ENCODE peak calls at places on chromosome 17, in six cellular contexts. O is tibial artery; M is CD4-positive, CD25-positive, alpha-beta regulatory T cell; L is NB4; V is small intestine; P is astrocyte of the cerebellum. A is an unnamed sample.

GRCh38 chr17:77861133-77861695 is 97.3 kb upstream of the TNRC6C start:
- DNase-seq in O (no peak), M (no peak), L (no peak), V (no peak), P (no peak), A (no peak)

GRCh38 chr17:73586921-73587680 is 57.1 kb downstream of the SDK2 start:
- DNase-seq in O (no peak), M (no peak), L (peak), V (peak), P (no peak), A (no peak)

GRCh38 chr17:2803971-2804370 is 7.7 kb downstream of the RAP1GAP2 start:
- DNase-seq in O (no peak), M (no peak), L (no peak), V (no peak), P (no peak), A (no peak)

GRCh38 chr17:41734949-41735313 is 488 bp upstream of the HAP1 start:
- DNase-seq in O (no peak), M (no peak), L (no peak), V (no peak), P (no peak), A (no peak)

GRCh38 chr17:58084317-58084981 is 1.2 kb downstream of the DYNLL2 start:
- DNase-seq in O (peak), M (peak), L (peak), V (peak), P (no peak), A (peak)

GRCh38 chr17:18139092-18139491 is 30.5 kb downstream of the MYO15A start:
- DNase-seq in O (no peak), M (no peak), L (no peak), V (no peak), P (no peak), A (no peak)

GRCh38 chr17:14471052-14471451 is 170.2 kb downstream of the HS3ST3B1 start:
- DNase-seq in O (no peak), M (no peak), L (no peak), V (peak), P (no peak), A (no peak)

GRCh38 chr17:41772218-41772585 is 14.3 kb downstream of the JUP start:
- DNase-seq in O (no peak), M (no peak), L (no peak), V (peak), P (no peak), A (no peak)

GRCh38 chr17:67779098-67779672 is 46.1 kb upstream of the BPTF start:
- DNase-seq in O (no peak), M (no peak), L (peak), V (peak), P (peak), A (peak)

DNA sequence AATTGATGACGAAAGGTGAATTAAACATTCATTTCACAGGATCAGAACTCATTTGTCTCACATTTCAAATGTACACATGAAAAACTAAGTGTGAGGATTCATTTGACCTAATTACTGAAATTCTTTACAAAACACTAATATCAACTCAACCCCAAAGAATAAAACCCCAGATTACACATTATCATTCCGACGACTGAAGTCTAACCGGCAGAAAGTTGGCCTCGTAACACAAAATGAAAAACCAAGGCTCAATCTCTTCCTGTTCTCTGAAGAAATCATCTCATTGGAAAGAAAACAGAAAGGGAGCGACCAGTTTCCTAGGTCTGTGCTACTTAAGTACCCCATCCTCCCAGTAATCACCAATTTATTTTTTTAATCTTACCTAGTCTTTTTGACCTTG is 1.8 kb downstream of the JPT1 start:
- DNase-seq in O (no peak), M (no peak), L (no peak), V (no peak), P (no peak), A (no peak)
- H3K4me3 ChIP-seq in O (no peak), M (peak), L (peak), V (peak), P (peak), A (peak)

GRCh38 chr17:32802306-32802705 is 74.6 kb downstream of the MYO1D start:
- DNase-seq in O (no peak), M (no peak), L (no peak), V (no peak), P (no peak), A (no peak)

GRCh38 chr17:32801193-32801592 is 75.7 kb downstream of the MYO1D start:
- DNase-seq in O (no peak), M (no peak), L (no peak), V (no peak), P (no peak), A (no peak)

GRCh38 chr17:32795339-32795979 is 81.5 kb downstream of the MYO1D start:
- DNase-seq in O (no peak), M (no peak), L (peak), V (peak), P (no peak), A (no peak)

GRCh38 chr17:32801641-32802040 is 75.3 kb downstream of the MYO1D start:
- DNase-seq in O (no peak), M (no peak), L (no peak), V (no peak), P (no peak), A (no peak)

GRCh38 chr17:32798938-32799337 is 78.0 kb downstream of the MYO1D start:
- DNase-seq in O (no peak), M (no peak), L (no peak), V (no peak), P (no peak), A (no peak)
- H3K4me3 ChIP-seq in O (no peak), M (no peak), L (no peak), V (no peak), P (no peak), A (no peak)

GRCh38 chr17:6376901-6377300 is 58.0 kb downstream of the AIPL1 start:
- DNase-seq in O (no peak), M (no peak), L (no peak), V (no peak), P (no peak), A (no peak)

GRCh38 chr17:6377906-6378305 is 57.0 kb downstream of the AIPL1 start:
- DNase-seq in O (no peak), M (no peak), L (no peak), V (no peak), P (no peak), A (no peak)

GRCh38 chr17:6374271-6374691 is 60.6 kb downstream of the AIPL1 start:
- DNase-seq in O (no peak), M (no peak), L (no peak), V (no peak), P (no peak), A (no peak)

DNA sequence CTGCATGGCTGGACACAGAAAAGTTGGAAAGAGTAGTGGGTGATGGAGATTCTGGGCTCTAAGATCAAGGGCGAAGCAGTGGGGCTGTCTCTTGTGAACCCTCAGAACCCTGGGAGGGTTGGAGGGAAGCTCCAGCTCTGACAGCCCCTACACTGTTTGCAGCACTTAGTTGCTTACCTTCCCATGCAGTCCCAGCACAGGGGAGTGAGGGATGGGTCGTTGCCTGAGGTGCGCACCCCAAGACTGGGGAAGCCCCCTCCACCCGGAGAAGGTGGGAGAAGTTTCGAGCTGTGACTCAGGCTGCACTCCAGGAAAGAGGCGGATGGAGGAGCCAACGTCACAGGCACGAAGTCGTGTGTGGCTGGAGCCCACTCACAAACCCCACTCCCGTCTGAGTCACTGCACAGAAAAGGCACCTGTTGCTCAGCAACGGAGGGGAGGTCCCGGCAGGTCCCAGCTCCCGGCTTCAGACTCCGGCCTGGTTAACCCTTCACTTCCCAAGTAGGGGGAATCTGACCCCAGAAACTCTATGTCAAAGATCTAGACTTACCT is 60.1 kb downstream of the AIPL1 start:
- DNase-seq in O (no peak), M (no peak), L (no peak), V (no peak), P (no peak), A (no peak)
- H3K4me3 ChIP-seq in O (no peak), M (no peak), L (no peak), V (no peak), P (no peak), A (no peak)

GRCh38 chr17:48894886-48895285 is 2.3 kb downstream of the ATP5MC1 start:
- DNase-seq in O (no peak), M (no peak), L (no peak), V (peak), P (no peak), A (peak)

GRCh38 chr17:48890086-48890485 is 2.5 kb upstream of the ATP5MC1 start:
- DNase-seq in O (no peak), M (no peak), L (no peak), V (no peak), P (no peak), A (no peak)

GRCh38 chr17:48892940-48893645 is 506 bp downstream of the ATP5MC1 start:
- DNase-seq in O (no peak), M (no peak), L (peak), V (no peak), P (no peak), A (peak)

GRCh38 chr17:48893646-48894508 is 1.3 kb downstream of the ATP5MC1 start:
- DNase-seq in O (no peak), M (no peak), L (no peak), V (peak), P (no peak), A (peak)
- H3K4me3 ChIP-seq in O (peak), M (peak), L (peak), V (peak), P (peak), A (peak)

GRCh38 chr17:75778861-75779249 is 5.8 kb upstream of the UNK start:
- DNase-seq in O (no peak), M (peak), L (no peak), V (peak), P (no peak), A (peak)

GRCh38 chr17:75774988-75775668 is 9.5 kb upstream of the UNK start:
- DNase-seq in O (peak), M (peak), L (no peak), V (no peak), P (no peak), A (no peak)

GRCh38 chr17:75777243-75777922 is 7.2 kb upstream of the UNK start:
- DNase-seq in O (no peak), M (no peak), L (no peak), V (no peak), P (no peak), A (no peak)

GRCh38 chr17:75774471-75774987 is 9.5 kb upstream of the GALK1 start:
- DNase-seq in O (peak), M (no peak), L (no peak), V (no peak), P (no peak), A (no peak)

DNA sequence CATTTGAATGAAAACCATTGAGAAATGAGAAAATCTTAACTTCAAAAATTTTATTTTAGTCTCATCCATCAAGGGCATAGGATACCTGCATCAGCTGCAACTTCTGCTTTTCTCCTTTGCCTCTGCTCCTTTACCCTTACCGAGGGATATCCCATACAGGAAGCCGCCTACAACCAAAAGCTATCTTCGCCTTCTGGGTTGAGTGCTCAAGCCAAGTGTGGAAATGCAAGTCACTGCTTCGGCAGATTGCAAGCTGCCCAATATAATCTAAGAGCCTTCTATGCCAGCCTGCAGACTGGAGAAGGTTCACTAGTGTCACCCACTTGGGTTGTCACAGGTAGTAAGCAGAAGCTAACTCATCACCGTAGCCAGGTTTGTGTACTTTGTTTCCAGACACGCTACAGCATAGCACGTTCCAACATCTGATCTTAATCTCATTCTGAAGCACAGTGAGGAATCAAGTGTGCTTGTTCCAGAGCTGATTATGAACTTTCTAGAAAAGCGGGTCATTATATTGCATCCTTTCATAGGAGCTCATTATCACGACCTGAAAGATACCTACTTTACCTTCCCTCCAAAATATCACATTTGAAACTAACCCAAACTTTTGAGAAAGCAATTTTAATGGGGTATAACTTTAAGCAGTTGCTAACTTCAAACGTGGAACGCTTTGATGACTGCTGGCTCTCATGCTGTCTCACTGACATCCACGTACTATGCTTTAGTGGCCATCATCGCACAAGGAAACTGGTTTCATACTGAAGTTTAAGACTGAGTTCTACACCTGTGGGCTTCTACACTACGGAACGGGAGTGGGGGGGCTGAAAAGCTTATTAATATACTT is 8.0 kb upstream of the UNK start:
- DNase-seq in O (peak), M (peak), L (peak), V (peak), P (no peak), A (peak)
- H3K4me3 ChIP-seq in O (peak), M (peak), L (peak), V (peak), P (peak), A (no peak)

GRCh38 chr17:39928868-39929651 is 1.5 kb downstream of the LRRC3C start:
- DNase-seq in O (no peak), M (no peak), L (peak), V (peak), P (peak), A (no peak)
- H3K4me3 ChIP-seq in O (peak), M (no peak), L (no peak), V (no peak), P (no peak), A (peak)

GRCh38 chr17:82965371-82965770 is 114.0 kb upstream of the METRNL start:
- DNase-seq in O (no peak), M (no peak), L (no peak), V (no peak), P (no peak), A (no peak)

GRCh38 chr17:82962163-82962720 is 117.2 kb upstream of the METRNL start:
- DNase-seq in O (no peak), M (no peak), L (no peak), V (no peak), P (no peak), A (no peak)

GRCh38 chr17:82961366-82962162 is 117.8 kb upstream of the METRNL start:
- DNase-seq in O (peak), M (no peak), L (no peak), V (no peak), P (no peak), A (no peak)

GRCh38 chr17:82964851-82965341 is 114.5 kb upstream of the METRNL start:
- DNase-seq in O (no peak), M (no peak), L (no peak), V (no peak), P (no peak), A (no peak)

DNA sequence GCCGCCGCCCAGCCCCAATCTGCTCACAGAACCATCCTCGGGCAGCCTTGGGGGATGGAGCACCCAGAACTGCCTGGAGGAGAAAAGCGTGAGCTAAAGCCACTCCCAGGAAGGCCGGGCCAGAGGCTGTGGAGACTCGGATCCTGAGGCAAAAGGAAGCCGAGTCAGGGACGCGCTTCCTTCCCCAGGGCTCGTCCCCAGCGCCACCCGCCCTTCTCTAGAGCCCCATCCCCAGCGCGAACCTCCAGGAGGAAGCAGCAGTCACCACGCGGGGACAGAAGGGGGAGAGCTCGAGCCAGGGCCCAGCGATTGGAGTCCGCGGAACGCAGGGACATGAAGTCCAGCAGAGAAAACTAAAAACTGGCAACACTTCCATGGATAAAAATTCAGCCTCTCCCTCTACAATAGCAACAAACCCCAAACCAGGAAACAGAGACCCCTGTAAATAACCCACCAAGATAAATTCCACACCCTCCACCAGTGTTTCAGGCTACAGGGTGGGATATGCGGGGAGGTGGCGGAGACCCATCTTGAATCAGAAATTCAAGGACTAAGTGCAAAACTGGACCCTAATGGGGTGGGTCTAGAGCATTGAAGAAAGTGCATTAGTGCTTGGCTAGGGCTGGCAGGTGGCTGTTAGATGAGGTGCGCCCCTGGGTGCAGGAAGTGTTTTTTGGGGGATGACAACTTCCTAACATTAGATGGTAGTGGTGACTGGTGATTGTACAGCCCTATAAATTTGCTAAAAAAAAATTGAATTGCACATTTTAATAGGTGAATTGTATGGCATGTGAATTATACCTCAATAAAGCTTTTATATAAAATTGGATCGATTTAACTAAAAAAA is 116.1 kb upstream of the METRNL start:
- DNase-seq in O (peak), M (no peak), L (no peak), V (peak), P (peak), A (no peak)
- H3K4me3 ChIP-seq in O (peak), M (no peak), L (no peak), V (no peak), P (peak), A (no peak)

GRCh38 chr17:81292450-81292849 is 2.7 kb downstream of the SLC38A10 start:
- DNase-seq in O (no peak), M (no peak), L (no peak), V (no peak), P (no peak), A (no peak)

GRCh38 chr17:81294512-81295030 is 536 bp downstream of the SLC38A10 start:
- DNase-seq in O (no peak), M (no peak), L (peak), V (peak), P (no peak), A (peak)

GRCh38 chr17:81295678-81296381 is 723 bp upstream of the SLC38A10 start:
- DNase-seq in O (no peak), M (peak), L (peak), V (peak), P (no peak), A (peak)

GRCh38 chr17:81298325-81298990 is 3.4 kb upstream of the SLC38A10 start:
- DNase-seq in O (no peak), M (no peak), L (no peak), V (no peak), P (no peak), A (no peak)

GRCh38 chr17:81295031-81295677 is at the start of gene SLC38A10:
- DNase-seq in O (peak), M (peak), L (peak), V (peak), P (peak), A (peak)
- H3K4me3 ChIP-seq in O (peak), M (peak), L (peak), V (peak), P (peak), A (peak)

GRCh38 chr17:31497431-31497830 is 106.0 kb downstream of the RAB11FIP4 start:
- DNase-seq in O (no peak), M (no peak), L (no peak), V (no peak), P (no peak), A (no peak)

GRCh38 chr17:31497994-31498826 is 106.7 kb downstream of the RAB11FIP4 start:
- DNase-seq in O (no peak), M (no peak), L (no peak), V (peak), P (no peak), A (no peak)

GRCh38 chr17:31496097-31496496 is 104.6 kb downstream of the RAB11FIP4 start:
- DNase-seq in O (no peak), M (no peak), L (no peak), V (no peak), P (no peak), A (no peak)

GRCh38 chr17:31496601-31497000 is 105.1 kb downstream of the RAB11FIP4 start:
- DNase-seq in O (no peak), M (no peak), L (no peak), V (no peak), P (no peak), A (no peak)

DNA sequence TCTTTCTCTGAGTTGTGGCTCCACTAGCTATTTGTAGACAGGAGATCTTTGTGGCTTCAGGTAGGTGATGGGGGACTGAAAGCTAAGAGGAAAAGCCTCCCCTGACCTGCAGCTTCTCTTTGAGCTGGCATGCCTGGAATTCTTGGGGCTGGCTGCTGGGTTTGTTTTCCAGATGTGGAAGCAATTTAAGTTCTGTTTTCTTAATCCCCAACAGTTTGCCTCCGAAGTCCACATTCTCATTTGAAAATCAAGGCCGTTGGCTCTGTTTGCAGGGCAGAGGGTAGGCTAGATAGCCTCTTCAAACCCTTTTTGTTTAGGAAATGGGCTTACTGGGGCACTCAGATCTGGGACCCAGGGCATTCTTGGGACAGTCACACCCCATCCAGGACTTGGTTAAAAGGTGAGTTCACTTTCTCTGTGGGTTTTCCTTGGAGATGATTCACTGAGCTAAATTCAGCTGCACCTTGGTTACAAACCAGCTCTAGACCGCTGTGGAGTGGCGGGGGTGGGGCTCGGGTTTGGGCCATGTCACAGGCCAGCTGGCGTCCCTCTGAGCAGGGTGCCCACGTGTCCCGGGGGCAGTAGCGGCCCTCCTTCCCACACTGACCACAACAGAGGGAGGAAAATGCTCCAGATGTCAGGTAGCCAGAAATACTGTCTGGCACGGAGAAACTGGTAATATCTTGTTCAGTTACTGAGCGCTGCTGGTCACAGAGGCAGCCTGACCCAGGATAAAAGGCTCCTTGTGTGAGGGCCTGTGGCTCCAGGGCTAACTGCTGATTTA is 108.5 kb downstream of the RAB11FIP4 start:
- DNase-seq in O (no peak), M (no peak), L (no peak), V (no peak), P (peak), A (no peak)
- H3K4me3 ChIP-seq in O (no peak), M (no peak), L (no peak), V (no peak), P (no peak), A (no peak)

A was measured in Karpas-422.